ENCODE peak calls at places on chromosomes 2 and 18, in four cellular contexts. O is K562, R is WTC11, Z is H1. U is an unnamed sample.

GRCh38 chr2:224311226-224311625 is 90.7 kb downstream of the FAM124B start:
- DNase-seq in O (no peak), R (no peak), Z (no peak), U (no peak)

GRCh38 chr18:54743596-54743995 is 84.7 kb upstream of the RAB27B start:
- DNase-seq in O (no peak), R (no peak), Z (no peak), U (no peak)

GRCh38 chr18:63986885-63987284 is 17.0 kb downstream of the SERPINB8 start:
- DNase-seq in O (no peak), R (no peak), Z (no peak), U (no peak)

GRCh38 chr2:68290825-68291224 is 28.9 kb downstream of the CNRIP1 start:
- DNase-seq in O (no peak), R (no peak), Z (no peak), U (no peak)

GRCh38 chr18:61606759-61607158 is 273.5 kb downstream of the CDH20 start:
- DNase-seq in O (peak), R (peak), Z (peak), U (peak)

GRCh38 chr2:13581471-13581870 is 864.7 kb downstream of the TRIB2 start:
- DNase-seq in O (no peak), R (peak), Z (peak), U (peak)

GRCh38 chr18:58501033-58501432 is 127.9 kb downstream of the ALPK2 start:
- DNase-seq in O (no peak), R (no peak), Z (no peak), U (no peak)

GRCh38 chr18:3411854-3412268 is 38.1 kb upstream of the TGIF1 start:
- DNase-seq in O (no peak), R (peak), Z (no peak), U (no peak)

GRCh38 chr2:220347661-220348060 is 720.2 kb downstream of the SLC4A3 start:
- DNase-seq in O (no peak), R (no peak), Z (no peak), U (no peak)

GRCh38 chr18:40249390-40250080 is 1705.5 kb upstream of the PIK3C3 start:
- DNase-seq in O (no peak), R (no peak), Z (no peak), U (no peak)

GRCh38 chr2:202171246-202171833 is 67.1 kb downstream of the SUMO1 start:
- DNase-seq in O (peak), R (peak), Z (peak), U (peak)

GRCh38 chr2:69221512-69221911 is 165.5 kb downstream of the GFPT1 start:
- DNase-seq in O (no peak), R (no peak), Z (no peak), U (no peak)

GRCh38 chr2:233053928-233054774 is 6.0 kb upstream of the INPP5D start:
- DNase-seq in O (peak), R (peak), Z (peak), U (peak)

GRCh38 chr2:198376677-198377076 is 572.3 kb downstream of the PLCL1 start:
- DNase-seq in O (no peak), R (no peak), Z (no peak), U (no peak)

GRCh38 chr2:7539760-7540159 is 622.5 kb downstream of the RNF144A start:
- DNase-seq in O (no peak), R (no peak), Z (no peak), U (no peak)

GRCh38 chr2:180622122-180622918 is 358.1 kb upstream of the UBE2E3 start:
- DNase-seq in O (no peak), R (no peak), Z (no peak), U (no peak)

GRCh38 chr18:78330761-78331160 is 648.9 kb upstream of the SALL3 start:
- DNase-seq in O (no peak), R (no peak), Z (no peak), U (no peak)

GRCh38 chr2:174678395-174678794 is 80.8 kb upstream of the WIPF1 start:
- DNase-seq in O (no peak), R (no peak), Z (no peak), U (no peak)

GRCh38 chr2:18132697-18133096 is 254.2 kb downstream of the KCNS3 start:
- DNase-seq in O (no peak), R (no peak), Z (no peak), U (peak)

GRCh38 chr18:24009651-24010333 is 4.8 kb upstream of the TTC39C start:
- DNase-seq in O (no peak), R (no peak), Z (no peak), U (no peak)

GRCh38 chr2:106789185-106789584 is 96.8 kb downstream of the ST6GAL2 start:
- DNase-seq in O (peak), R (no peak), Z (no peak), U (peak)

GRCh38 chr2:105750735-105751134 is 6.0 kb downstream of the NCK2 start:
- DNase-seq in O (no peak), R (no peak), Z (no peak), U (no peak)

GRCh38 chr2:48120112-48120511 is 213.8 kb upstream of the FBXO11 start:
- DNase-seq in O (no peak), R (no peak), Z (no peak), U (no peak)

GRCh38 chr2:45119855-45120254 is 110.6 kb upstream of the SIX2 start:
- DNase-seq in O (no peak), R (no peak), Z (no peak), U (no peak)

GRCh38 chr2:74762789-74763188 is 71.1 kb upstream of the HK2 start:
- DNase-seq in O (peak), R (no peak), Z (no peak), U (peak)

GRCh38 chr2:107712857-107713256 is 113.8 kb upstream of the RGPD4 start:
- DNase-seq in O (no peak), R (no peak), Z (no peak), U (peak)

GRCh38 chr2:1744446-1745170 is at the start of gene PXDN:
- DNase-seq in O (no peak), R (peak), Z (no peak), U (peak)

GRCh38 chr2:11839916-11840315 is 93.5 kb downstream of the LPIN1 start:
- DNase-seq in O (no peak), R (no peak), Z (no peak), U (no peak)

GRCh38 chr18:3213231-3214059 is 6.3 kb downstream of the MYOM1 start:
- DNase-seq in O (peak), R (no peak), Z (no peak), U (peak)

GRCh38 chr2:62200291-62200841 is 4.5 kb downstream of the B3GNT2 start:
- DNase-seq in O (no peak), R (no peak), Z (no peak), U (no peak)

GRCh38 chr2:1517786-1518500 is 104.7 kb downstream of the TPO start:
- DNase-seq in O (no peak), R (no peak), Z (no peak), U (no peak)

GRCh38 chr2:8544786-8545631 is 136.8 kb upstream of the ID2 start:
- DNase-seq in O (peak), R (peak), Z (no peak), U (peak)

GRCh38 chr2:17646096-17646554 is 105.6 kb downstream of the VSNL1 start:
- DNase-seq in O (peak), R (peak), Z (no peak), U (peak)

GRCh38 chr2:200788129-200788718 is 23.5 kb upstream of the BZW1 start:
- DNase-seq in O (no peak), R (no peak), Z (no peak), U (no peak)

GRCh38 chr18:53441761-53442414 is 782.6 kb downstream of the MBD2 start:
- DNase-seq in O (no peak), R (no peak), Z (no peak), U (no peak)

GRCh38 chr2:233235977-233236376 is 15.5 kb upstream of the ATG16L1 start:
- DNase-seq in O (no peak), R (peak), Z (peak), U (no peak)

GRCh38 chr2:53422979-53423378 is 344.6 kb upstream of the CHAC2 start:
- DNase-seq in O (peak), R (peak), Z (peak), U (peak)

GRCh38 chr2:203814661-203815540 is 52.7 kb upstream of the CTLA4 start:
- DNase-seq in O (peak), R (peak), Z (no peak), U (peak)

GRCh38 chr18:48885951-48886400 is 64.8 kb downstream of the SMAD7 start:
- DNase-seq in O (no peak), R (no peak), Z (no peak), U (no peak)
- TF ChIP-seq MAX in O (no peak), R (no peak), Z (no peak), U (no peak)

DNA sequence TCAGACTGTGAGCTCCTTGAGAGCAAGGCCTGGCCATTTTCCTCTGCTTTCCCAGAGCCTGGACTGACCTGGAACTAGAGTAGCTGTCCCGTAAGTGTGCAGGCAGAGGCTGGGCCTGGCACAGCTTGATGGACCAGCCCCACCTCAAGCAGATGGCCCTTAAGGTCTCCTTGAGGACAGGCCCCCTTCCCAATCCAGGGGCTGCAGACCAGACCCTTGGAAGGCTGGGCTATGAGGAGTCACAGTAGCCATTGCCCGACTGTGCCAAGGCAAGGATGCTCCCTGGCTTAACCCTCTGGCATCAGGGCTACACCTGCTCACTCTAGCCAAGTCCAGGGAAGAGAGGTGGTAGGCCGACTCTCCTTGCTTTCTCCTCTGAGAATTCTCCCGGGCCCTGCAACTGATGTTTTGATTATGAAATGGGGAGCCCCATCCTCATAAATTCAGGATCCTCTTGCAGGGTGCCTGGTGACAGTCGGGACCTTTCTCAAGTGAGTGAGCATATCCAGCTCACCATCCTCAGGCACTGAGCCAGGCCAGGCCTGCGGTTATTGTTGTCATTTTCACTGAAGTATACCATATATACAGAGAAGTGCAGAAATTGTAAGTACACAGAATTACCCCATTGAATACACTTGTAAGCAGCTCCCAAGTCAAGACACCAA is 51.7 kb downstream of the DPYSL5 start:
- DNase-seq in O (no peak), R (no peak), Z (no peak), U (no peak)
- TF ChIP-seq CTCF in O (no peak), R (no peak), Z (no peak), U (no peak)

GRCh38 chr2:149559341-149560068 is 28.1 kb downstream of the MMADHC start:
- DNase-seq in O (no peak), R (no peak), Z (no peak), U (peak)
- TF ChIP-seq MAX in O (no peak), R (no peak), Z (peak), U (no peak)

DNA sequence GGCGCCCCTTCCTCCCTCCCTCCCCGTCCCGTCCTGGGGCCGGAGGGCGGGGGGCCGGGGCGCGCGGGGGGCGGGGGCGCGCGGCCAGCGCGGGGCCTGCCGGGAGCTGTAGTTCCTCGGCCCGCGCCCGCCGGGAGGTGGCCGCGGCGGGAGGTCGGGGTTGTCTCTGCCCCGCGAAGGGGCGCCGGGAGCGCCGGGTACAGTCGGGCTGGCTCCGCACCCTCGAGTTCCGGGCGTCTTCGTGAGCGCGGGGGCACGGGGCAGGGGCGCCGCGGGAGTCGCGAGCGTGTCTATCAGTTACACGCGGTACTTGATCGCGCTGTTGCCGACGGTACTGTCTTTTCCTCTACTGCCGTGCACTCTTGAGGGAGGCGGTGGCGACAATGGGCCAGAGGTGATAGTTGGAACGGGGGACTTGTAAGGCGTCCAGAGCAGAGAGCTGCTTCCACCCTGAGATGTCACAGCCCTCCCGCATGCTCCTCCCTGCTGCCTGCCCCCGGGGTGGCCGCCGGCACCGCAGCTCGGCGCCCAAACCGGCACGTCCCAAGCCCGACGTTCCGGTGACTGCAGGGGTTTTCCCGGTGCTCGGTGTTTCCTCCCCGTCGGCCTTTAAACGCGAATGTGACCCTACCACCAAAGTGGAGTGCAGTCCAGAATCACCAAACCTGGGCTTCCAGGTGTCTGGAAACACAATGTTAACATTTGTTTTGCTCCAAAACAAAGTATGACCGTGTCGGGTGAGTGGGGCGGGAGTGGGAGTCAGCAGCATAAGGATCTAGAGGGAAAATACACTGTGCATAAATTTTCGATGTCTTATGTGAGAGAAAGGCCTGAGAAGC is at the start of gene PRKD3:
- DNase-seq in O (peak), R (no peak), Z (peak), U (peak)
- TF ChIP-seq CTCF in O (no peak), R (no peak), Z (no peak), U (no peak)

DNA sequence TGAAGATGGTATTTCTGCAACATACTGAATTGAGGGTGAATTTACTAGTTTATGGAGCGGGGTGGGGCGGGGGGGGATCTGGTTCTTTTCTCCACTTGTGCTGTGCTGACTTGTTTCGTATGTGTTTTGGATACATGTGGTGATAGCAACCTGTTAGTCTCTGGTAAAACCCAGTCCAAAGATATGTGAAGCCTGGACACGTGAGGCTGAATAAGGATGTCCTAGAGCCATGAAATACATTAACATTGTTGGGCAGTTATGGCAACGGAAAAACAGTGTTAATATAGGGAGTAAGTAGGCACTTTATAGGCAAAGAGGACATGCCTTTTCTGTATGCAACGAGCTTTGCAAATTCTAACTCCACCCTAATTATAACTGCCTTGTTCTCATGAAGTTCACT is 42.0 kb upstream of the NEMP2 start:
- DNase-seq in O (no peak), R (no peak), Z (no peak), U (no peak)
- TF ChIP-seq MAX in O (no peak), R (no peak), Z (no peak), U (no peak)

GRCh38 chr2:57376985-57377384 is 669.6 kb upstream of the VRK2 start:
- DNase-seq in O (no peak), R (no peak), Z (no peak), U (peak)
- TF ChIP-seq CTCF in O (no peak), R (no peak), Z (peak), U (peak)

GRCh38 chr2:148674063-148675020 is 29.8 kb downstream of the EPC2 start:
- DNase-seq in O (peak), R (peak), Z (peak), U (peak)
- TF ChIP-seq MAX in O (no peak), R (no peak), Z (no peak), U (no peak)

DNA sequence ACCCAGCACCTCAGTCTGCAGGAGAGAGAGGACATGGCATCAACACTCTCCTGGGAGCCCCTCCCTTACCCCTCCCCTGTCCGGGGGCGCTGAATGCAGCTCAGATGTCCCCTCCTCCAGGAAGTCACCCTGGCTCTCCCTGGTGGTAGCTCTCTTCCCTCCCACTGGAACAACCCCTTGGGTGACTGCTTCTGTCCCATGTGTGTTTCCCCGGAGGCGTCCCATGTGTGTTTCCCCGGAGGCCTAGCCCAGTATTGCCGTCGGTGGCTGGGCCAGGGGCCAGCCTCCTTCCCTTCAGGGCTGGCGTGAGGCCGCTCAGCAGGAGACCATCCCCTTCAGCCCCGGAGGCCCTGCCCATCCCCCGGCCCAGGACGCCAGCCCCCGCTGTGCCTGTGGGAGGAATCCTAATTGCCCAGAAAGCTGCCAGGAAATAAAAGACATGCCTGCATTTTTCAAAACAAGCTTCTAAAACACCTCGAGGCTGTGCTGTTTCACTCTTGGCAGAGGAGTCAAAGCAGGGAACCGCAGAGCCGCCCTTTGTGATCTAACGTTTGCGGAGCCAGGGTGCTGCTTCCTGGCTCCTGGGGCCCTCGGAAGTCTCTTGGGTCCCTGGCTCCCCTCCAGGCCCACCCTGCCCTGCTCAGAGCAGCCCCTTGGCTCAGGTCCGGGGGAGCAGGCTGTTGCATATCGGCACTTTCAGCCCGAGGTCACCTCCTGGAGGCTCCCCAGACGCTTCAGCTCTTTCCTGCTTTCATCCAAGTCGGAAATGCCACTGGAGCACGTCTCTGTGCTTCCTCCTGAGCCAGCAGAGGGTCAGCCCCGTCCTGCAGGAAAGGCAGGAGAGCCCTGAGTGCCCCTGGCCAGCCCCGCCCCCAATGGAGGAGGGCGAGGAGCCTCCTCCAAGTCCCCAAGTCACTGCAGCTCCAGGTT is 11.4 kb downstream of the SNED1 start:
- DNase-seq in O (no peak), R (peak), Z (peak), U (peak)
- TF ChIP-seq CTCF in O (no peak), R (no peak), Z (no peak), U (no peak)

GRCh38 chr2:30706534-30707303 is 100.5 kb downstream of the CAPN13 start:
- DNase-seq in O (peak), R (peak), Z (peak), U (peak)
- TF ChIP-seq MAX in O (no peak), R (no peak), Z (no peak), U (peak)

U was measured in NB4.